ENCODE peak calls at places on chromosomes 4 and X, in six cellular contexts. J is K562, D is SK-N-SH, E is A549, F is IMR-90, K is GM12878. T is an unnamed sample.

GRCh38 chrX:11111947-11112346 is 815 bp downstream of the HCCS start:
- DNase-seq in J (no peak), D (no peak), E (no peak), F (no peak), K (no peak), T (no peak)

GRCh38 chr4:87031946-87032345 is 97.1 kb downstream of the AFF1 start:
- DNase-seq in J (no peak), D (no peak), E (no peak), F (no peak), K (no peak), T (no peak)

GRCh38 chr4:181569553-181569952 is 673.6 kb upstream of the TENM3 start:
- DNase-seq in J (peak; percentile 7), D (peak; percentile 60), E (peak; percentile 6), F (peak; percentile 65), K (no peak), T (peak; percentile 9)

GRCh38 chr4:141807501-141807900 is 171.1 kb downstream of the IL15 start:
- DNase-seq in J (no peak), D (no peak), E (no peak), F (peak; percentile 28), K (no peak), T (no peak)

GRCh38 chr4:132276989-132277388 is 872.1 kb upstream of the PCDH10 start:
- DNase-seq in J (no peak), D (no peak), E (no peak), F (no peak), K (no peak), T (no peak)

GRCh38 chr4:104616401-104616820 is 121.7 kb upstream of the CXXC4 start:
- DNase-seq in J (no peak), D (no peak), E (no peak), F (no peak), K (no peak), T (no peak)

GRCh38 chr4:154254999-154255398 is 236.6 kb downstream of the DCHS2 start:
- DNase-seq in J (peak; percentile 8), D (no peak), E (no peak), F (no peak), K (no peak), T (no peak)

GRCh38 chr4:6475492-6476020 is 3.1 kb upstream of the PPP2R2C start:
- DNase-seq in J (no peak), D (no peak), E (no peak), F (no peak), K (no peak), T (no peak)

GRCh38 chr4:153534792-153535629 is 68.9 kb downstream of the TMEM131L start:
- DNase-seq in J (no peak), D (no peak), E (no peak), F (no peak), K (no peak), T (no peak)

GRCh38 chr4:4663028-4663427 is 121.2 kb upstream of the STX18 start:
- DNase-seq in J (no peak), D (no peak), E (no peak), F (peak; percentile 64), K (no peak), T (no peak)

GRCh38 chr4:152197211-152197610 is 338.7 kb downstream of the FBXW7 start:
- DNase-seq in J (no peak), D (no peak), E (no peak), F (no peak), K (no peak), T (no peak)

GRCh38 chrX:30888526-30889146 is 418 bp downstream of the TAB3 start:
- DNase-seq in J (peak; percentile 40), D (no peak), E (peak; percentile 10), F (no peak), K (no peak), T (no peak)

GRCh38 chrX:50579955-50580354 is 109.3 kb upstream of the DGKK start:
- DNase-seq in J (peak; percentile 50), D (peak; percentile 40), E (peak; percentile 24), F (peak; percentile 57), K (peak; percentile 11), T (peak; percentile 68)

GRCh38 chr4:185381794-185382193 is 13.9 kb downstream of the LRP2BP start:
- DNase-seq in J (no peak), D (no peak), E (no peak), F (peak; percentile 24), K (no peak), T (peak; percentile 6)

GRCh38 chr4:75289843-75290616 is 224.2 kb downstream of the RCHY1 start:
- DNase-seq in J (no peak), D (no peak), E (no peak), F (no peak), K (peak; percentile 23), T (peak; percentile 20)

GRCh38 chr4:687975-688694 is 816 bp downstream of the SLC49A3 start:
- DNase-seq in J (no peak), D (no peak), E (no peak), F (no peak), K (no peak), T (no peak)

GRCh38 chr4:80340036-80340435 is 4.5 kb downstream of the CFAP299 start:
- DNase-seq in J (no peak), D (no peak), E (no peak), F (peak; percentile 22), K (no peak), T (no peak)

GRCh38 chr4:128525387-128525786 is 237.8 kb upstream of the PGRMC2 start:
- DNase-seq in J (peak; percentile 23), D (no peak), E (no peak), F (peak; percentile 49), K (no peak), T (no peak)

GRCh38 chr4:145056325-145057130 is 41.5 kb downstream of the ANAPC10 start:
- DNase-seq in J (no peak), D (no peak), E (no peak), F (no peak), K (no peak), T (no peak)

GRCh38 chr4:151045907-151046306 is 30.8 kb upstream of the LRBA start:
- DNase-seq in J (peak; percentile 47), D (peak; percentile 21), E (no peak), F (no peak), K (no peak), T (peak; percentile 31)

GRCh38 chr4:147822128-147822527 is 90.2 kb downstream of the ARHGAP10 start:
- DNase-seq in J (no peak), D (no peak), E (no peak), F (peak; percentile 79), K (no peak), T (peak; percentile 39)

GRCh38 chrX:108359811-108360602 is 78.2 kb downstream of the COL4A6 start:
- DNase-seq in J (no peak), D (no peak), E (no peak), F (peak; percentile 32), K (no peak), T (no peak)

GRCh38 chr4:37803348-37803973 is 23.0 kb upstream of the PGM2 start:
- DNase-seq in J (peak; percentile 22), D (peak; percentile 25), E (no peak), F (peak; percentile 63), K (no peak), T (peak; percentile 57)

GRCh38 chrX:72094894-72095293 is 36.8 kb downstream of the RTL5 start:
- DNase-seq in J (peak; percentile 30), D (peak; percentile 90), E (no peak), F (peak; percentile 12), K (no peak), T (no peak)

GRCh38 chrX:153857348-153857903 is 27.1 kb upstream of the PDZD4 start:
- DNase-seq in J (peak; percentile 9), D (no peak), E (no peak), F (no peak), K (no peak), T (no peak)
- TF ChIP-seq SMC3 in J (no peak), D (no peak), E (no peak), F (no peak), K (no peak), T (no peak)

GRCh38 chrX:41452565-41452964 is 5.4 kb downstream of the NYX start:
- DNase-seq in J (no peak), D (no peak), E (no peak), F (peak; percentile 21), K (no peak), T (no peak)

GRCh38 chrX:41459714-41460113 is 12.6 kb downstream of the NYX start:
- DNase-seq in J (no peak), D (no peak), E (no peak), F (peak; percentile 28), K (no peak), T (no peak)

GRCh38 chrX:41452972-41453371 is 5.8 kb downstream of the NYX start:
- DNase-seq in J (no peak), D (no peak), E (no peak), F (peak; percentile 45), K (no peak), T (no peak)

GRCh38 chrX:41457618-41458192 is 10.6 kb downstream of the NYX start:
- DNase-seq in J (no peak), D (no peak), E (no peak), F (no peak), K (no peak), T (no peak)
- TF ChIP-seq SMC3 in J (no peak), D (no peak), E (no peak), F (peak; percentile 10), K (no peak), T (no peak)

GRCh38 chr4:10197952-10198351 is 81.4 kb upstream of the WDR1 start:
- DNase-seq in J (peak; percentile 63), D (no peak), E (no peak), F (no peak), K (no peak), T (no peak)

GRCh38 chr4:10196191-10196590 is 79.6 kb upstream of the WDR1 start:
- DNase-seq in J (no peak), D (no peak), E (no peak), F (no peak), K (no peak), T (no peak)

GRCh38 chr4:10188400-10189004 is 71.9 kb upstream of the WDR1 start:
- DNase-seq in J (no peak), D (no peak), E (no peak), F (no peak), K (no peak), T (no peak)

GRCh38 chr4:10186228-10187214 is 69.9 kb upstream of the WDR1 start:
- DNase-seq in J (peak; percentile 68), D (no peak), E (no peak), F (no peak), K (no peak), T (no peak)

DNA sequence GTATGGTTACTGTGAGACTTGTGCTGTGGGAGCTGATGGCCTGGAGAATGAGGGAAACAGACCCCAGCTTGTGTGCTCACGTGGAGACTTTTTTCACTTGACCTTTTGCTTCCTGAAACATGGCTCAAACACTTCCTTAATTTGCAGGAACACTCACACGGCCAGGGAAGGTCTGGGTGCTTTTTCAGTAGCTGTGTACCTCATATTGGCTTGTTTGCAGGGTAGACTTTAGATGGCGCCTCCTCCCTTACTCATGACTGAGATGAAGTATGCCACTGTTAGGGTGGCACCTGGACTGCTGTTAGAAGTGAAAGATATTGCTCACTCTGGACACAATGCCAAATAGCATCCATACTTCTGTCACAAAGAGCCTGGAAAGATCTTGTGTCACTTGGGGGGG is 75.7 kb upstream of the WDR1 start:
- DNase-seq in J (no peak), D (no peak), E (no peak), F (no peak), K (no peak), T (no peak)
- TF ChIP-seq SMC3 in J (no peak), D (no peak), E (no peak), F (no peak), K (no peak), T (no peak)

DNA sequence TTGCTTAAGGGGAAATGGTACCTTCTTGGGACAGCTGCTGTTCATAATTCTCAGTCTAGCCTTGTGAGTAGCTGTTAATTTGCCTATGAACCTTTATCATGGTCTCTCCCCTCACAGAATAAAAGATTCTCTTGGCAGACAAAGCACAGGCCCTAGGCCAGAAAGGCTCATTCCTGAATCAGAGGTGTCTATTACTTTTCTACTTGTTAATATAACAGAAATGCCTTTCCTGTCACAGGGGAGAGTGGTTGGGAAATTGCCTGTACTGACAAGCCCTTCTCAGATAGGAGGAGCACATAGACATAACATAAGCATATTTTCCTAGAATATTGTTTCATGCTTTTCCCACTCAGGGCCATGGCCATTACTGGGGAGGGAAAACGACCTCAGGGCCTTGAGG is 308.3 kb downstream of the BMPR1B start:
- DNase-seq in J (no peak), D (no peak), E (no peak), F (no peak), K (no peak), T (no peak)
- TF ChIP-seq SMC3 in J (no peak), D (no peak), E (no peak), F (no peak), K (no peak), T (no peak)

T was measured in HepG2.